ENCODE peak calls at places on chromosome X, in seven cellular contexts. Y is IMR-90, S is foreskin fibroblast, G is upper lobe of right lung, J is T-cell, M is tibial artery, T is Ammon's horn. N is an unnamed sample.

GRCh38 chrX:68432648-68433047 is 647 bp downstream of the OPHN1 start:
- DNase-seq in Y (peak; percentile 40), S (peak; percentile 36), G (no peak), J (no peak), M (no peak), T (no peak), N (no peak)

GRCh38 chrX:38151426-38151825 is 69.2 kb downstream of the SRPX start:
- DNase-seq in Y (peak; percentile 34), S (no peak), G (no peak), J (no peak), M (no peak), T (no peak), N (no peak)

GRCh38 chrX:6283826-6284225 is 55.2 kb upstream of the NLGN4X start:
- DNase-seq in Y (no peak), S (no peak), G (no peak), J (no peak), M (no peak), T (no peak), N (no peak)

GRCh38 chrX:107025538-107025937 is 25.5 kb upstream of the MORC4 start:
- DNase-seq in Y (peak; percentile 24), S (peak; percentile 49), G (no peak), J (no peak), M (no peak), T (peak; percentile 25), N (no peak)

GRCh38 chrX:43663173-43663572 is 7.1 kb downstream of the MAOA start:
- DNase-seq in Y (no peak), S (no peak), G (no peak), J (no peak), M (no peak), T (no peak), N (no peak)

GRCh38 chrX:118730500-118731247 is 3.3 kb downstream of the IL13RA1 start:
- DNase-seq in Y (peak; percentile 85), S (peak; percentile 87), G (no peak), J (no peak), M (no peak), T (no peak), N (no peak)

GRCh38 chrX:40176256-40176978 is 78.7 kb upstream of the BCOR start:
- DNase-seq in Y (no peak), S (peak; percentile 64), G (peak; percentile 90), J (peak; percentile 71), M (peak; percentile 47), T (no peak), N (no peak)

GRCh38 chrX:40996886-40997530 is 88.2 kb upstream of the USP9X start:
- DNase-seq in Y (peak; percentile 81), S (peak; percentile 60), G (no peak), J (no peak), M (peak; percentile 28), T (peak; percentile 69), N (no peak)

GRCh38 chrX:47297874-47298273 is 65.1 kb downstream of the USP11 start:
- DNase-seq in Y (no peak), S (peak; percentile 32), G (peak; percentile 67), J (no peak), M (no peak), T (no peak), N (no peak)

GRCh38 chrX:15336023-15336413 is 695 bp upstream of the PIGA start:
- DNase-seq in Y (peak; percentile 84), S (peak; percentile 56), G (no peak), J (peak; percentile 67), M (no peak), T (peak; percentile 11), N (no peak)

GRCh38 chrX:65630771-65631170 is 36.7 kb upstream of the MSN start:
- DNase-seq in Y (no peak), S (no peak), G (no peak), J (no peak), M (no peak), T (no peak), N (no peak)

GRCh38 chrX:93673869-93674271 is at the start of gene FAM133A:
- DNase-seq in Y (peak; percentile 4), S (no peak), G (no peak), J (no peak), M (no peak), T (peak; percentile 51), N (no peak)

GRCh38 chrX:66016905-66017658 is 22.8 kb downstream of the VSIG4 start:
- DNase-seq in Y (no peak), S (no peak), G (no peak), J (no peak), M (no peak), T (no peak), N (no peak)

GRCh38 chrX:78029663-78030062 is 60.2 kb upstream of the PGAM4 start:
- DNase-seq in Y (peak; percentile 33), S (peak; percentile 52), G (no peak), J (no peak), M (no peak), T (peak; percentile 50), N (no peak)

GRCh38 chrX:47232803-47233332 is at the start of gene USP11:
- DNase-seq in Y (peak; percentile 51), S (peak; percentile 59), G (peak; percentile 77), J (peak; percentile 49), M (no peak), T (peak; percentile 52), N (no peak)

GRCh38 chrX:15808254-15808653 is 18.0 kb downstream of the ZRSR2 start:
- DNase-seq in Y (no peak), S (no peak), G (no peak), J (no peak), M (no peak), T (no peak), N (no peak)

GRCh38 chrX:104330966-104331365 is 76.2 kb upstream of the ESX1 start:
- DNase-seq in Y (peak; percentile 65), S (peak; percentile 71), G (no peak), J (no peak), M (no peak), T (no peak), N (no peak)

GRCh38 chrX:46485897-46486296 is 59.3 kb downstream of the ZNF674 start:
- DNase-seq in Y (no peak), S (no peak), G (no peak), J (no peak), M (no peak), T (no peak), N (no peak)

GRCh38 chrX:153953342-153953830 is 8.9 kb upstream of the RENBP start:
- DNase-seq in Y (peak; percentile 50), S (peak; percentile 74), G (peak; percentile 76), J (peak; percentile 64), M (peak; percentile 56), T (peak; percentile 65), N (no peak)

GRCh38 chrX:15398874-15399273 is 14.7 kb upstream of the VEGFD start:
- DNase-seq in Y (no peak), S (no peak), G (no peak), J (no peak), M (no peak), T (no peak), N (no peak)

GRCh38 chrX:111779582-111779981 is 96.4 kb upstream of the TRPC5OS start:
- DNase-seq in Y (no peak), S (no peak), G (no peak), J (no peak), M (no peak), T (no peak), N (no peak)

GRCh38 chrX:150768132-150768485 is 74.9 kb downstream of the MTMR1 start:
- DNase-seq in Y (no peak), S (no peak), G (no peak), J (no peak), M (no peak), T (no peak), N (no peak)

GRCh38 chrX:69285881-69286545 is 120.8 kb upstream of the PJA1 start:
- DNase-seq in Y (no peak), S (peak; percentile 60), G (peak; percentile 76), J (peak; percentile 32), M (peak; percentile 29), T (peak; percentile 33), N (no peak)

GRCh38 chrX:131067216-131067615 is 9.1 kb downstream of the ARHGAP36 start:
- DNase-seq in Y (no peak), S (no peak), G (no peak), J (no peak), M (no peak), T (no peak), N (no peak)

GRCh38 chrX:124860736-124861135 is 458.9 kb upstream of the TEX13C start:
- DNase-seq in Y (no peak), S (no peak), G (no peak), J (no peak), M (no peak), T (no peak), N (no peak)

GRCh38 chrX:129738466-129739308 is at the start of gene XPNPEP2:
- DNase-seq in Y (peak; percentile 18), S (peak; percentile 74), G (no peak), J (no peak), M (no peak), T (no peak), N (no peak)

GRCh38 chrX:71619193-71619592 is 882 bp upstream of the CXCR3 start:
- DNase-seq in Y (no peak), S (no peak), G (no peak), J (peak; percentile 26), M (no peak), T (no peak), N (no peak)

GRCh38 chrX:111742018-111742417 is 61.0 kb downstream of the ALG13 start:
- DNase-seq in Y (no peak), S (no peak), G (no peak), J (no peak), M (no peak), T (no peak), N (no peak)

GRCh38 chrX:133523094-133523493 is 107.8 kb upstream of the GPC4 start:
- DNase-seq in Y (no peak), S (no peak), G (peak; percentile 62), J (no peak), M (peak; percentile 22), T (no peak), N (no peak)

GRCh38 chrX:42803320-42803719 is 25.4 kb upstream of the PPP1R2C start:
- DNase-seq in Y (peak; percentile 20), S (peak; percentile 36), G (no peak), J (no peak), M (no peak), T (no peak), N (no peak)

GRCh38 chrX:118560380-118560932 is 64.8 kb downstream of the DOCK11 start:
- DNase-seq in Y (no peak), S (no peak), G (no peak), J (no peak), M (no peak), T (no peak), N (no peak)

GRCh38 chrX:16215660-16216059 is 48.4 kb downstream of the MAGEB17 start:
- DNase-seq in Y (no peak), S (no peak), G (no peak), J (no peak), M (no peak), T (no peak), N (no peak)

GRCh38 chrX:150184487-150184886 is 178.6 kb upstream of the MAMLD1 start:
- DNase-seq in Y (peak; percentile 36), S (no peak), G (no peak), J (no peak), M (no peak), T (no peak), N (no peak)

GRCh38 chrX:118976599-118977340 is 2.4 kb downstream of the LONRF3 start:
- DNase-seq in Y (no peak), S (peak; percentile 38), G (peak; percentile 85), J (no peak), M (peak; percentile 29), T (no peak), N (no peak)

GRCh38 chrX:71067727-71068051 is 445 bp downstream of the SNX12 start:
- DNase-seq in Y (no peak), S (no peak), G (no peak), J (no peak), M (no peak), T (no peak), N (no peak)

GRCh38 chrX:85851418-85851817 is 195.9 kb downstream of the CHM start:
- DNase-seq in Y (peak; percentile 3), S (peak; percentile 5), G (peak; percentile 51), J (no peak), M (no peak), T (peak; percentile 1), N (no peak)

GRCh38 chrX:125090046-125090445 is 229.6 kb upstream of the TEX13C start:
- DNase-seq in Y (no peak), S (no peak), G (no peak), J (no peak), M (no peak), T (no peak), N (no peak)

GRCh38 chrX:38816158-38816557 is 14.9 kb downstream of the MID1IP1 start:
- DNase-seq in Y (no peak), S (no peak), G (no peak), J (no peak), M (no peak), T (no peak), N (no peak)